ENCODE peak calls at places on chromosome 12, in four cellular contexts. O is activated T-helper 1 cell treated with anti-CD3 and anti-CD28 coated beads, Interleukin-2, amount 50 U/mL, for 16 hours; E is DMS153; G is thoracic aorta. K is an unnamed sample.

GRCh38 chr12:66563220-66563619 is 115.7 kb downstream of the GRIP1 start:
- DNase-seq in O (no peak), E (no peak), G (no peak), K (no peak)

GRCh38 chr12:69389836-69390235 is 30.3 kb downstream of the YEATS4 start:
- DNase-seq in O (no peak), E (no peak), G (no peak), K (no peak)

GRCh38 chr12:1630081-1630826 is 1.2 kb downstream of the WNT5B start:
- DNase-seq in O (no peak), E (no peak), G (no peak), K (no peak)

GRCh38 chr12:6426882-6427671 is 17.7 kb upstream of the CD27 start:
- DNase-seq in O (peak), E (no peak), G (no peak), K (no peak)

GRCh38 chr12:117699575-117699974 is 269.2 kb downstream of the KSR2 start:
- DNase-seq in O (no peak), E (no peak), G (no peak), K (no peak)

GRCh38 chr12:109675411-109675810 is 38.2 kb upstream of the FAM222A start:
- DNase-seq in O (no peak), E (no peak), G (no peak), K (no peak)

GRCh38 chr12:79522657-79523386 is 167.9 kb downstream of the PAWR start:
- DNase-seq in O (no peak), E (no peak), G (no peak), K (no peak)

GRCh38 chr12:109111775-109112491 is 4.5 kb upstream of the ACACB start:
- DNase-seq in O (peak), E (no peak), G (no peak), K (peak)

GRCh38 chr12:6334359-6334758 is 7.5 kb downstream of the TNFRSF1A start:
- DNase-seq in O (no peak), E (no peak), G (no peak), K (no peak)

GRCh38 chr12:94109154-94109553 is 39.2 kb upstream of the PLXNC1 start:
- DNase-seq in O (no peak), E (no peak), G (no peak), K (no peak)

GRCh38 chr12:117882181-117882580 is 86.6 kb downstream of the KSR2 start:
- DNase-seq in O (no peak), E (no peak), G (no peak), K (no peak)